ENCODE peak calls at places on chromosomes 2 and 18, in eight cellular contexts. B, I, C, X, R, Q, G and S are unnamed samples.

GRCh38 chr2:61898810-61899209 is 6.7 kb upstream of the COMMD1 start:
- DNase-seq in Q (no peak), X (no peak), G (peak), R (peak), I (peak), B (no peak), C (peak), S (peak)

GRCh38 chr2:142881619-142882018 is 4.2 kb downstream of the KYNU start:
- DNase-seq in X (no peak), I (no peak), Q (no peak), C (no peak), R (no peak), B (no peak), G (no peak), S (no peak)

GRCh38 chr2:160869411-160869810 is 290.8 kb upstream of the TANK start:
- DNase-seq in B (peak), X (peak), Q (no peak), I (no peak), G (no peak), R (peak), C (peak), S (peak)

GRCh38 chr2:151996243-151997003 is 102.4 kb downstream of the CACNB4 start:
- DNase-seq in Q (no peak), C (no peak), B (peak), R (no peak), I (no peak), G (no peak), X (no peak), S (no peak)

GRCh38 chr2:72211359-72211758 is 63.7 kb upstream of the CYP26B1 start:
- DNase-seq in C (peak), B (peak), R (no peak), I (no peak), G (no peak), Q (no peak), X (no peak), S (peak)

GRCh38 chr2:53356291-53356905 is 411.2 kb upstream of the CHAC2 start:
- DNase-seq in I (no peak), G (no peak), R (no peak), Q (no peak), B (no peak), X (no peak), C (peak), S (no peak)

GRCh38 chr18:51153659-51154371 is 43.7 kb downstream of the MEX3C start:
- DNase-seq in R (no peak), Q (no peak), X (no peak), C (no peak), B (no peak), G (no peak), I (peak), S (no peak)

GRCh38 chr18:10514621-10515020 is 11.2 kb upstream of the NAPG start:
- DNase-seq in R (no peak), B (no peak), G (no peak), Q (no peak), I (no peak), C (no peak), X (no peak), S (peak)

GRCh38 chr2:142174176-142174575 is 43.4 kb upstream of the LRP1B start:
- DNase-seq in X (no peak), G (no peak), R (no peak), Q (no peak), B (no peak), I (no peak), C (no peak), S (no peak)

GRCh38 chr2:2926858-2927175 is 450.8 kb downstream of the EIPR1 start:
- DNase-seq in I (no peak), R (no peak), C (no peak), X (no peak), B (no peak), Q (no peak), G (no peak), S (no peak)

GRCh38 chr2:225598922-225599321 is 199.4 kb downstream of the NYAP2 start:
- DNase-seq in X (no peak), C (no peak), Q (no peak), G (no peak), R (no peak), B (peak), I (no peak), S (peak)

GRCh38 chr2:240431663-240432424 is 3.6 kb upstream of the GPC1 start:
- DNase-seq in X (no peak), R (no peak), Q (peak), B (no peak), I (no peak), G (no peak), C (no peak), S (no peak)

GRCh38 chr2:20599861-20600461 is 50.9 kb downstream of the HS1BP3 start:
- DNase-seq in X (no peak), I (no peak), Q (no peak), R (no peak), C (no peak), G (no peak), B (no peak), S (no peak)

GRCh38 chr2:20602803-20603202 is 48.1 kb downstream of the HS1BP3 start:
- DNase-seq in G (no peak), Q (no peak), C (no peak), R (no peak), X (no peak), I (no peak), B (no peak), S (no peak)

GRCh38 chr2:20599001-20599600 is 51.8 kb downstream of the HS1BP3 start:
- DNase-seq in B (no peak), R (no peak), X (no peak), G (no peak), I (no peak), Q (peak), C (no peak), S (no peak)

GRCh38 chr2:20603791-20604190 is 47.1 kb downstream of the HS1BP3 start:
- DNase-seq in C (no peak), R (no peak), B (no peak), Q (no peak), G (no peak), X (no peak), I (no peak), S (no peak)

GRCh38 chr2:20600756-20601325 is 50.1 kb downstream of the HS1BP3 start:
- DNase-seq in X (no peak), C (no peak), B (no peak), G (no peak), I (no peak), Q (no peak), R (peak), S (peak)
- TF ChIP-seq CTCF in X (peak), C (peak), B (peak), G (peak), I (no peak), Q (peak), R (peak), S (peak)

GRCh38 chr18:32454667-32455066 is 16.0 kb downstream of the GAREM1 start:
- DNase-seq in X (no peak), I (no peak), Q (no peak), G (no peak), R (no peak), B (no peak), C (no peak), S (no peak)

GRCh38 chr18:32461704-32462272 is 8.9 kb downstream of the GAREM1 start:
- DNase-seq in X (no peak), C (no peak), R (no peak), Q (no peak), I (no peak), B (no peak), G (no peak), S (no peak)

GRCh38 chr18:32455346-32455745 is 15.3 kb downstream of the GAREM1 start:
- DNase-seq in G (no peak), X (no peak), R (peak), C (no peak), B (no peak), Q (no peak), I (no peak), S (no peak)

GRCh38 chr18:32460046-32460785 is 10.5 kb downstream of the GAREM1 start:
- DNase-seq in I (no peak), Q (no peak), X (no peak), B (no peak), C (no peak), G (no peak), R (no peak), S (no peak)
- H3K4me3 ChIP-seq in I (no peak), Q (no peak), X (no peak), B (no peak), C (no peak), G (no peak), R (no peak), S (no peak)

DNA sequence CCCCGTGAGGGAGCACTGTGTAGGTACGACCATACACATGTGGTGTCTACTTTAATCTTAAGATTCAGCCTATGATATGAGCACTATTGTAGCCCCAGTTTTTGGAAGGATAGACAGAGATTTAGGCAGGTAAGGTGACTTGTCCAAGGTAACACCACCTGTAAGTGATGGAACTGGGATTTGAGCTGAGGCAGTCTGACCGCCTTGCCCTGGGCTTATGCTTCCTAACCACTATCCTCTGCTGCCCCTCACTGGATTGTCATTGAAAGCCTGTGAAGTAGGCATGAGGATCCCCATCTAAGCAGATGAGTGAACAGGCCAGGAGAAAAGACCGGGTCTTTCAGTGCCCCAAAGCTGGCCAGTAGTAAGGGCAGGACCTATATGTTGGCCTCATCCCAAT is 343.8 kb downstream of the CYRIA start:
- DNase-seq in B (no peak), G (no peak), X (no peak), R (no peak), C (no peak), I (no peak), Q (no peak), S (no peak)
- TF ChIP-seq CTCF in B (no peak), G (no peak), X (no peak), R (no peak), C (no peak), I (no peak), Q (no peak), S (no peak)

GRCh38 chr2:166775176-166775575 is 113.1 kb upstream of the XIRP2 start:
- DNase-seq in I (no peak), R (no peak), G (no peak), X (no peak), Q (no peak), B (no peak), C (no peak), S (no peak)
- H3K4me3 ChIP-seq in I (no peak), R (no peak), G (no peak), X (no peak), Q (no peak), B (no peak), C (no peak), S (no peak)

GRCh38 chr18:62187543-62188378 is 706 bp downstream of the RELCH start:
- DNase-seq in R (peak), B (peak), C (peak), I (peak), X (peak), G (peak), Q (peak), S (peak)
- TF ChIP-seq CTCF in R (peak), B (peak), C (no peak), I (peak), X (no peak), G (no peak), Q (no peak), S (peak)

GRCh38 chr2:232042911-232043564 is 81.5 kb downstream of the DIS3L2 start:
- DNase-seq in Q (no peak), C (no peak), I (no peak), X (no peak), B (peak), G (no peak), R (no peak), S (peak)
- H3K4me3 ChIP-seq in Q (no peak), C (no peak), I (no peak), X (no peak), B (no peak), G (no peak), R (no peak), S (no peak)

GRCh38 chr2:229342376-229342775 is 71.3 kb upstream of the PID1 start:
- DNase-seq in Q (peak), I (peak), X (peak), G (peak), C (peak), B (no peak), R (peak), S (no peak)
- TF ChIP-seq CTCF in Q (peak), I (peak), X (peak), G (peak), C (peak), B (peak), R (peak), S (peak)

GRCh38 chr18:48007381-48007780 is 76.9 kb upstream of the SMAD2 start:
- DNase-seq in C (no peak), Q (no peak), I (no peak), R (no peak), X (no peak), G (no peak), B (no peak), S (no peak)
- H3K4me3 ChIP-seq in C (peak), Q (no peak), I (no peak), R (peak), X (no peak), G (no peak), B (peak), S (no peak)

GRCh38 chr2:15189236-15189635 is 371.9 kb downstream of the NBAS start:
- DNase-seq in R (no peak), C (no peak), G (no peak), B (no peak), I (no peak), Q (no peak), X (no peak), S (peak)
- TF ChIP-seq CTCF in R (no peak), C (no peak), G (no peak), B (no peak), I (no peak), Q (no peak), X (no peak), S (peak)

DNA sequence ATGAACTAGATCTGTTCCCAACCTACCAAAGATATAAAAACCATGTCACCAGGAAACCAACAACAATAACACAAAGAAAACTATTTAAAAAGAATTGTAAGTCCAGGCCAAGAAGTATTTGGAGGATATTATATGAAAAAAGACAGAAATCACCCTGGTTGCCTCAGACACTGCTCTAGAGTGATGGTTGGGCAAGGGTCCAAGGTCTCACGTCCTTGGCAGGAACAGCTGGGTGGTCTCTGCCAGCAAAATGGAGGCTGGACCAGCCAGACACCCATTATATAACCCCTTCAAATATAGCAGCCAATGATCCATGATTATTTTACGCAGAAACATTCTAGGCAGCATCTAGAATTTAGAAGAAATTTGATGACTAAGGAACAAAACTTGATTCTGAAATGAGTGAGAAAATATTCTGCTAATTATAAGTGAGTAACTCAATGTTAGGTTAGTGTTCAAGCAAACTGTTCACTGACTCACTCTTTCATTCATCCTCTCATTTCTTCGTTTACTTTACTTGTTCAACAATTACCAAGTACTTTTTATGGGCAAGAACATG is 35.4 kb downstream of the MRPL35 start:
- DNase-seq in X (no peak), C (no peak), Q (no peak), B (no peak), I (no peak), R (no peak), G (no peak), S (no peak)
- H3K4me3 ChIP-seq in X (no peak), C (no peak), Q (no peak), B (no peak), I (no peak), R (no peak), G (no peak), S (no peak)